ENCODE peak calls at places on chromosomes 1 and 21, in eight cellular contexts. One of them, this sample, is unnamed.

GRCh38 chr1:6280761-6281451 is 20.0 kb upstream of the GPR153 start:
- DNase-seq in heart left ventricle: no peak
- DNase-seq in CD8-positive, alpha-beta T cell: no peak
- DNase-seq in left ventricle myocardium inferior: no peak
- DNase-seq in heart right ventricle: no peak
- DNase-seq in ovary: no peak
- DNase-seq in PC-3: no peak
- DNase-seq in psoas muscle: peak; percentile 66
- DNase-seq in this sample: no peak

GRCh38 chr1:172429324-172430127 is 9.0 kb downstream of the C1orf105 start:
- DNase-seq in heart left ventricle: no peak
- DNase-seq in left ventricle myocardium inferior: no peak
- DNase-seq in psoas muscle: no peak
- DNase-seq in CD8-positive, alpha-beta T cell: peak; percentile 36
- DNase-seq in PC-3: peak; percentile 99
- DNase-seq in ovary: peak; percentile 34
- DNase-seq in heart right ventricle: no peak
- DNase-seq in this sample: no peak

GRCh38 chr1:48103495-48103894 is 106.3 kb upstream of the TRABD2B start:
- DNase-seq in ovary: no peak
- DNase-seq in PC-3: no peak
- DNase-seq in psoas muscle: no peak
- DNase-seq in heart right ventricle: no peak
- DNase-seq in heart left ventricle: no peak
- DNase-seq in left ventricle myocardium inferior: no peak
- DNase-seq in CD8-positive, alpha-beta T cell: no peak
- DNase-seq in this sample: no peak

GRCh38 chr1:87314101-87314500 is 14.6 kb upstream of the LMO4 start:
- DNase-seq in PC-3: no peak
- DNase-seq in ovary: no peak
- DNase-seq in heart right ventricle: no peak
- DNase-seq in psoas muscle: no peak
- DNase-seq in left ventricle myocardium inferior: no peak
- DNase-seq in CD8-positive, alpha-beta T cell: no peak
- DNase-seq in heart left ventricle: no peak
- DNase-seq in this sample: no peak

GRCh38 chr21:46222436-46223116 is 6.0 kb downstream of the LSS start:
- DNase-seq in CD8-positive, alpha-beta T cell: no peak
- DNase-seq in heart left ventricle: no peak
- DNase-seq in heart right ventricle: no peak
- DNase-seq in psoas muscle: no peak
- DNase-seq in left ventricle myocardium inferior: no peak
- DNase-seq in ovary: no peak
- DNase-seq in PC-3: no peak
- DNase-seq in this sample: no peak

GRCh38 chr1:101203812-101204540 is 32.8 kb upstream of the S1PR1 start:
- DNase-seq in ovary: no peak
- DNase-seq in heart right ventricle: no peak
- DNase-seq in psoas muscle: no peak
- DNase-seq in left ventricle myocardium inferior: no peak
- DNase-seq in heart left ventricle: no peak
- DNase-seq in PC-3: peak; percentile 5
- DNase-seq in CD8-positive, alpha-beta T cell: no peak
- DNase-seq in this sample: no peak

GRCh38 chr1:102942324-102942723 is 166.0 kb downstream of the COL11A1 start:
- DNase-seq in left ventricle myocardium inferior: no peak
- DNase-seq in heart right ventricle: no peak
- DNase-seq in ovary: no peak
- DNase-seq in PC-3: no peak
- DNase-seq in heart left ventricle: no peak
- DNase-seq in psoas muscle: no peak
- DNase-seq in CD8-positive, alpha-beta T cell: no peak
- DNase-seq in this sample: no peak

GRCh38 chr1:232589809-232590741 is 39.9 kb downstream of the SIPA1L2 start:
- DNase-seq in PC-3: no peak
- DNase-seq in heart right ventricle: no peak
- DNase-seq in left ventricle myocardium inferior: no peak
- DNase-seq in ovary: no peak
- DNase-seq in psoas muscle: no peak
- DNase-seq in CD8-positive, alpha-beta T cell: no peak
- DNase-seq in heart left ventricle: no peak
- DNase-seq in this sample: no peak

GRCh38 chr1:97423397-97423796 is 497.4 kb downstream of the DPYD start:
- DNase-seq in heart left ventricle: no peak
- DNase-seq in PC-3: no peak
- DNase-seq in heart right ventricle: no peak
- DNase-seq in ovary: no peak
- DNase-seq in psoas muscle: no peak
- DNase-seq in left ventricle myocardium inferior: no peak
- DNase-seq in CD8-positive, alpha-beta T cell: no peak
- DNase-seq in this sample: no peak

GRCh38 chr1:154434346-154435075 is 29.4 kb downstream of the IL6R start:
- DNase-seq in heart right ventricle: peak; percentile 75
- DNase-seq in heart left ventricle: peak; percentile 81
- DNase-seq in psoas muscle: peak; percentile 89
- DNase-seq in ovary: peak; percentile 85
- DNase-seq in left ventricle myocardium inferior: peak; percentile 86
- DNase-seq in PC-3: no peak
- DNase-seq in CD8-positive, alpha-beta T cell: no peak
- DNase-seq in this sample: no peak

GRCh38 chr1:160779662-160780397 is 16.1 kb upstream of the LY9 start:
- DNase-seq in left ventricle myocardium inferior: no peak
- DNase-seq in ovary: no peak
- DNase-seq in psoas muscle: no peak
- DNase-seq in heart left ventricle: no peak
- DNase-seq in heart right ventricle: no peak
- DNase-seq in CD8-positive, alpha-beta T cell: peak; percentile 57
- DNase-seq in PC-3: peak; percentile 53
- DNase-seq in this sample: peak; percentile 43

GRCh38 chr1:119008483-119009299 is 20.5 kb upstream of the TBX15 start:
- DNase-seq in ovary: no peak
- DNase-seq in left ventricle myocardium inferior: no peak
- DNase-seq in psoas muscle: no peak
- DNase-seq in heart left ventricle: no peak
- DNase-seq in heart right ventricle: no peak
- DNase-seq in CD8-positive, alpha-beta T cell: no peak
- DNase-seq in PC-3: peak; percentile 73
- DNase-seq in this sample: no peak

GRCh38 chr1:36133484-36133883 is 8.5 kb upstream of the COL8A2 start:
- DNase-seq in heart left ventricle: no peak
- DNase-seq in psoas muscle: no peak
- DNase-seq in heart right ventricle: no peak
- DNase-seq in left ventricle myocardium inferior: peak; percentile 38
- DNase-seq in CD8-positive, alpha-beta T cell: no peak
- DNase-seq in ovary: peak; percentile 61
- DNase-seq in PC-3: peak; percentile 95
- DNase-seq in this sample: no peak

GRCh38 chr1:222589462-222590302 is at the start of gene TAF1A:
- DNase-seq in ovary: peak; percentile 88
- DNase-seq in left ventricle myocardium inferior: peak; percentile 86
- DNase-seq in PC-3: peak; percentile 98
- DNase-seq in heart right ventricle: peak; percentile 83
- DNase-seq in CD8-positive, alpha-beta T cell: peak; percentile 81
- DNase-seq in heart left ventricle: peak; percentile 88
- DNase-seq in psoas muscle: peak; percentile 92
- DNase-seq in this sample: peak; percentile 48

GRCh38 chr1:154837679-154838171 is 32.4 kb downstream of the KCNN3 start:
- DNase-seq in PC-3: no peak
- DNase-seq in left ventricle myocardium inferior: peak; percentile 83
- DNase-seq in heart right ventricle: peak; percentile 67
- DNase-seq in heart left ventricle: peak; percentile 86
- DNase-seq in CD8-positive, alpha-beta T cell: no peak
- DNase-seq in psoas muscle: peak; percentile 80
- DNase-seq in ovary: peak; percentile 63
- DNase-seq in this sample: no peak

DNA sequence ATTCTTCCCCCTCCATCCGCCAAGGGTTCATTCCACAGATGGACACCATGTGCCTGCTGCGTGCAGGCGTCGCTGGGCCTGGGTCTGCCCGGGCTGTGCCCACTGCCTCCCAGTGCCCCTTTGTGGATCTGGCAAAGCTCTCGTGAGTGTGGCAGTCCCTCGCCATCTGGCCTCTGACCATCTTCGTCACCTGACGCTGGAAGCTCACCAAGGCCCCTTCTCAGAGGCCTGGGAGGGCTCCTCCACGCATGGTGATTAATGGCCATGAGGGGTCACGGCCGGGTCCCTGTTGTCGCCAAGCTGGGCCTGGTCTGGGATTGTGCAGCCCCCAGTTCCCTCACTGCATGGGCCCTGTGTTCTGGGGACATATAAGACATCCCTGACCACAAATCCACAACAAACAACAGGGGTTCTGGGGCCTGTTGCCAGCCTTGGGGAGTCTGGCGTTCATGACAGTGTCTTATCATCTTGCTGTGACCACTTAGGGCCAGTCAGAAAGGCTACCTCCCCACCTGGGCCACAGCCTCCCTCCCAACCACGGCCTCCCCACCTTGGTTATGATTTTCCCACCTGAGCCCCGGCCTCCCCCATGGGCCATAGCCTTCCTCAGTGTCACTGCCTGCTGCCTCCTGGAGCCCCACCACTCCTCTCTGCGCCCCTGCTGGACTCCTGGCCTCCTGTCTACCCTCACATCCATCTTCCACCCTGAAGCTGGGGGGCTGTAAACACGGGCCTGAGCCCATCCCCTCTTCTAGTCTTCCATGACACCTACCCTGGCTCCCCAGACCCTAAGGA is 27.9 kb downstream of the SLC45A1 start:
- DNase-seq in psoas muscle: no peak
- DNase-seq in heart left ventricle: peak; percentile 56
- DNase-seq in ovary: no peak
- DNase-seq in left ventricle myocardium inferior: no peak
- DNase-seq in CD8-positive, alpha-beta T cell: no peak
- DNase-seq in PC-3: no peak
- DNase-seq in heart right ventricle: no peak
- DNase-seq in this sample: no peak
- H3K4me1 ChIP-seq in psoas muscle: peaks cover 10% of the 10 kb centered on the region
- H3K4me1 ChIP-seq in heart left ventricle: peaks cover 17% of the 10 kb centered on the region
- H3K4me1 ChIP-seq in ovary: peaks cover 16% of the 10 kb centered on the region
- H3K4me1 ChIP-seq in left ventricle myocardium inferior: peaks cover 35% of the 10 kb centered on the region
- H3K4me1 ChIP-seq in CD8-positive, alpha-beta T cell: peaks cover 3% of the 10 kb centered on the region
- H3K4me1 ChIP-seq in PC-3: peaks cover 15% of the 10 kb centered on the region
- H3K4me1 ChIP-seq in heart right ventricle: peaks cover 18% of the 10 kb centered on the region
- H3K4me1 ChIP-seq in this sample: no peaks in the 10 kb centered on the region

GRCh38 chr1:239563680-239564079 is 177.3 kb downstream of the CHRM3 start:
- DNase-seq in PC-3: no peak
- DNase-seq in left ventricle myocardium inferior: no peak
- DNase-seq in heart right ventricle: no peak
- DNase-seq in heart left ventricle: no peak
- DNase-seq in psoas muscle: no peak
- DNase-seq in ovary: no peak
- DNase-seq in CD8-positive, alpha-beta T cell: no peak
- DNase-seq in this sample: no peak

GRCh38 chr1:239558992-239559391 is 172.6 kb downstream of the CHRM3 start:
- DNase-seq in heart left ventricle: no peak
- DNase-seq in CD8-positive, alpha-beta T cell: no peak
- DNase-seq in ovary: no peak
- DNase-seq in heart right ventricle: no peak
- DNase-seq in PC-3: peak; percentile 69
- DNase-seq in left ventricle myocardium inferior: no peak
- DNase-seq in psoas muscle: no peak
- DNase-seq in this sample: no peak

GRCh38 chr1:239562095-239562494 is 175.7 kb downstream of the CHRM3 start:
- DNase-seq in heart right ventricle: no peak
- DNase-seq in ovary: no peak
- DNase-seq in left ventricle myocardium inferior: no peak
- DNase-seq in CD8-positive, alpha-beta T cell: no peak
- DNase-seq in PC-3: no peak
- DNase-seq in psoas muscle: no peak
- DNase-seq in heart left ventricle: no peak
- DNase-seq in this sample: no peak

GRCh38 chr1:239558559-239558958 is 172.2 kb downstream of the CHRM3 start:
- DNase-seq in heart left ventricle: no peak
- DNase-seq in psoas muscle: no peak
- DNase-seq in heart right ventricle: no peak
- DNase-seq in CD8-positive, alpha-beta T cell: no peak
- DNase-seq in PC-3: peak; percentile 89
- DNase-seq in ovary: no peak
- DNase-seq in left ventricle myocardium inferior: no peak
- DNase-seq in this sample: no peak

GRCh38 chr1:239560921-239561320 is 174.6 kb downstream of the CHRM3 start:
- DNase-seq in heart right ventricle: no peak
- DNase-seq in ovary: no peak
- DNase-seq in left ventricle myocardium inferior: no peak
- DNase-seq in heart left ventricle: no peak
- DNase-seq in psoas muscle: no peak
- DNase-seq in CD8-positive, alpha-beta T cell: no peak
- DNase-seq in PC-3: no peak
- DNase-seq in this sample: no peak
- H3K9me3 ChIP-seq in heart right ventricle: no peaks in the 10 kb centered on the region
- H3K9me3 ChIP-seq in ovary: no peaks in the 10 kb centered on the region
- H3K9me3 ChIP-seq in left ventricle myocardium inferior: no peaks in the 10 kb centered on the region
- H3K9me3 ChIP-seq in heart left ventricle: no peaks in the 10 kb centered on the region
- H3K9me3 ChIP-seq in psoas muscle: no peaks in the 10 kb centered on the region
- H3K9me3 ChIP-seq in CD8-positive, alpha-beta T cell: no peaks in the 10 kb centered on the region
- H3K9me3 ChIP-seq in PC-3: no peaks in the 10 kb centered on the region
- H3K9me3 ChIP-seq in this sample: no peaks in the 10 kb centered on the region

GRCh38 chr1:92484171-92484471 is 2.6 kb downstream of the GFI1 start:
- DNase-seq in heart right ventricle: no peak
- DNase-seq in psoas muscle: no peak
- DNase-seq in left ventricle myocardium inferior: no peak
- DNase-seq in CD8-positive, alpha-beta T cell: no peak
- DNase-seq in PC-3: no peak
- DNase-seq in ovary: no peak
- DNase-seq in heart left ventricle: no peak
- DNase-seq in this sample: no peak

GRCh38 chr1:92484472-92485373 is 2.0 kb downstream of the GFI1 start:
- DNase-seq in psoas muscle: peak; percentile 62
- DNase-seq in PC-3: peak; percentile 22
- DNase-seq in left ventricle myocardium inferior: no peak
- DNase-seq in heart right ventricle: peak; percentile 23
- DNase-seq in ovary: no peak
- DNase-seq in CD8-positive, alpha-beta T cell: peak; percentile 65
- DNase-seq in heart left ventricle: peak; percentile 68
- DNase-seq in this sample: no peak

GRCh38 chr1:92482404-92482664 is 4.4 kb downstream of the GFI1 start:
- DNase-seq in heart left ventricle: no peak
- DNase-seq in left ventricle myocardium inferior: no peak
- DNase-seq in PC-3: no peak
- DNase-seq in CD8-positive, alpha-beta T cell: no peak
- DNase-seq in psoas muscle: no peak
- DNase-seq in ovary: no peak
- DNase-seq in heart right ventricle: no peak
- DNase-seq in this sample: no peak

GRCh38 chr1:92482665-92483441 is 3.9 kb downstream of the GFI1 start:
- DNase-seq in left ventricle myocardium inferior: no peak
- DNase-seq in CD8-positive, alpha-beta T cell: peak; percentile 38
- DNase-seq in PC-3: no peak
- DNase-seq in psoas muscle: peak; percentile 57
- DNase-seq in heart left ventricle: peak; percentile 68
- DNase-seq in ovary: no peak
- DNase-seq in heart right ventricle: no peak
- DNase-seq in this sample: no peak

GRCh38 chr1:92483442-92484170 is 3.1 kb downstream of the GFI1 start:
- DNase-seq in left ventricle myocardium inferior: no peak
- DNase-seq in CD8-positive, alpha-beta T cell: peak; percentile 47
- DNase-seq in psoas muscle: no peak
- DNase-seq in ovary: no peak
- DNase-seq in PC-3: peak; percentile 23
- DNase-seq in heart right ventricle: peak; percentile 17
- DNase-seq in heart left ventricle: no peak
- DNase-seq in this sample: no peak
- H3K27me3 ChIP-seq in left ventricle myocardium inferior: peaks cover 100% of the 10 kb centered on the region
- H3K27me3 ChIP-seq in CD8-positive, alpha-beta T cell: no peaks in the 10 kb centered on the region
- H3K27me3 ChIP-seq in psoas muscle: peaks cover 56% of the 10 kb centered on the region
- H3K27me3 ChIP-seq in ovary: no peaks in the 10 kb centered on the region
- H3K27me3 ChIP-seq in PC-3: peaks cover 22% of the 10 kb centered on the region
- H3K27me3 ChIP-seq in heart right ventricle: peaks cover 98% of the 10 kb centered on the region
- H3K27me3 ChIP-seq in heart left ventricle: peaks cover 68% of the 10 kb centered on the region
- H3K27me3 ChIP-seq in this sample: peaks cover 93% of the 10 kb centered on the region

GRCh38 chr1:117611894-117612481 is 6.1 kb downstream of the TENT5C start:
- DNase-seq in psoas muscle: no peak
- DNase-seq in CD8-positive, alpha-beta T cell: no peak
- DNase-seq in PC-3: no peak
- DNase-seq in ovary: no peak
- DNase-seq in heart left ventricle: no peak
- DNase-seq in left ventricle myocardium inferior: no peak
- DNase-seq in heart right ventricle: no peak
- DNase-seq in this sample: no peak
- H3K4me1 ChIP-seq in psoas muscle: peaks cover 56% of the 10 kb centered on the region
- H3K4me1 ChIP-seq in CD8-positive, alpha-beta T cell: peaks cover 20% of the 10 kb centered on the region
- H3K4me1 ChIP-seq in PC-3: peaks cover 23% of the 10 kb centered on the region
- H3K4me1 ChIP-seq in ovary: peaks cover 3% of the 10 kb centered on the region
- H3K4me1 ChIP-seq in heart left ventricle: peaks cover 73% of the 10 kb centered on the region
- H3K4me1 ChIP-seq in left ventricle myocardium inferior: peaks cover 89% of the 10 kb centered on the region
- H3K4me1 ChIP-seq in heart right ventricle: peaks cover 44% of the 10 kb centered on the region
- H3K4me1 ChIP-seq in this sample: no peaks in the 10 kb centered on the region